ENCODE peak calls at places on chromosomes 6 and 20, in seven cellular contexts. N is neural progenitor cell; S is aorta; X is CD8-positive, alpha-beta T cell; T is DND-41; H is IMR-90; W is breast epithelium. C is an unnamed sample.

GRCh38 chr6:123777554-123777953 is 26.1 kb upstream of the NKAIN2 start:
- DNase-seq in T (no peak), S (no peak), H (peak; percentile 1), W (no peak), N (no peak), X (no peak), C (no peak)

GRCh38 chr20:34543457-34544056 is 15.0 kb upstream of the MAP1LC3A start:
- DNase-seq in X (no peak), H (no peak), S (no peak), N (no peak), W (no peak), T (no peak), C (no peak)

GRCh38 chr6:120826253-120826652 is 508.0 kb downstream of the TBC1D32 start:
- DNase-seq in H (no peak), T (peak; percentile 13), W (no peak), S (no peak), N (peak; percentile 47), X (no peak), C (peak; percentile 1)

GRCh38 chr6:42428326-42429041 is 23.2 kb downstream of the TRERF1 start:
- DNase-seq in N (peak; percentile 27), W (no peak), H (peak; percentile 21), X (peak; percentile 30), T (no peak), S (peak; percentile 61), C (peak; percentile 58)

GRCh38 chr6:37114612-37115011 is 55.3 kb upstream of the PIM1 start:
- DNase-seq in W (no peak), X (no peak), H (no peak), T (no peak), S (no peak), N (no peak), C (no peak)

GRCh38 chr20:23295934-23296333 is 54.7 kb upstream of the NXT1 start:
- DNase-seq in T (no peak), X (no peak), N (no peak), W (no peak), S (no peak), H (no peak), C (no peak)

GRCh38 chr20:3719046-3719445 is 6.6 kb upstream of the SIGLEC1 start:
- DNase-seq in T (no peak), S (no peak), N (no peak), X (no peak), H (no peak), W (no peak), C (no peak)

GRCh38 chr20:44646641-44647274 is 4.7 kb downstream of the ADA start:
- DNase-seq in N (no peak), T (peak; percentile 79), S (no peak), H (peak; percentile 77), W (no peak), X (no peak), C (peak; percentile 68)

GRCh38 chr6:113854531-113855499 is 2.3 kb upstream of the MARCKS start:
- DNase-seq in N (peak; percentile 94), T (no peak), H (peak; percentile 79), X (peak; percentile 14), W (peak; percentile 78), S (peak; percentile 86), C (no peak)

GRCh38 chr6:157228421-157229218 is 94.7 kb downstream of the TMEM242 start:
- DNase-seq in T (no peak), W (peak; percentile 48), X (no peak), H (no peak), N (peak; percentile 79), S (no peak), C (no peak)

GRCh38 chr6:50239853-50240252 is 190.1 kb upstream of the DEFB112 start:
- DNase-seq in X (no peak), N (no peak), W (no peak), T (no peak), S (no peak), H (no peak), C (no peak)

DNA sequence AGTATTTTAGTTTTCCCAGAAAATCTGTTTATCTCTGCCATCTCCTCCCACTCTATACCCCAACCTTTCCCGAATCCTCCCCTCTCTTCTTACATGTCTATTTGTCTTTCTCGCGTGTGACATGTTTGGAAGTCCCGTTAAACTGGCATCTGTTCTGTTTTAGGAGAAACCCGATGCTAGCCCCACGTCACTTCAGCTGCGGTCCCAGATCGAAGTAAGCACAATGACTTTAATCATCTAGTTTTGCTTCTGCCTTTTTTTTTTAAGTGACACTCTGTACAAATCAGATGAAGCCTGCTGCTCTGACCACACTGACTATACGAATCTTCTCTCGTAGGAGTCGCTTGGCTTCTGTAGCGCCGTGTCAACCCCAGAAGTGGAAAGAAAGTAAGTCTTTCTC is 97.4 kb downstream of the SASH1 start:
- DNase-seq in H (no peak), S (no peak), N (no peak), W (no peak), T (no peak), X (no peak), C (no peak)
- H3K4me1 ChIP-seq in H (peaks cover 12% of the 10 kb centered on the region), S (peaks cover 11% of the 10 kb centered on the region), N (peaks cover 5% of the 10 kb centered on the region), W (no peaks in the 10 kb centered on the region), T (no peaks in the 10 kb centered on the region), X (no peaks in the 10 kb centered on the region), C (no peaks in the 10 kb centered on the region)

GRCh38 chr6:24858154-24858801 is 59.6 kb upstream of the ARMH2 start:
- DNase-seq in T (no peak), N (no peak), W (no peak), S (no peak), X (peak; percentile 37), H (no peak), C (no peak)
- H3K36me3 ChIP-seq in T (peaks cover 66% of the 10 kb centered on the region), N (no peaks in the 10 kb centered on the region), W (no peaks in the 10 kb centered on the region), S (no peaks in the 10 kb centered on the region), X (peaks cover 72% of the 10 kb centered on the region), H (peaks cover 28% of the 10 kb centered on the region), C (peaks cover 89% of the 10 kb centered on the region)

GRCh38 chr6:163738304-163738703 is 323.8 kb downstream of the QKI start:
- DNase-seq in T (no peak), W (no peak), S (no peak), H (no peak), N (no peak), X (no peak), C (no peak)
- H3K4me1 ChIP-seq in T (no peaks in the 10 kb centered on the region), W (no peaks in the 10 kb centered on the region), S (no peaks in the 10 kb centered on the region), H (peaks cover 4% of the 10 kb centered on the region), N (no peaks in the 10 kb centered on the region), X (no peaks in the 10 kb centered on the region), C (no peaks in the 10 kb centered on the region)

GRCh38 chr6:40249935-40250334 is 315.7 kb upstream of the MOCS1 start:
- DNase-seq in X (no peak), S (no peak), T (no peak), W (no peak), H (no peak), N (no peak), C (no peak)
- H3K36me3 ChIP-seq in X (no peaks in the 10 kb centered on the region), S (no peaks in the 10 kb centered on the region), T (no peaks in the 10 kb centered on the region), W (no peaks in the 10 kb centered on the region), H (no peaks in the 10 kb centered on the region), N (no peaks in the 10 kb centered on the region), C (no peaks in the 10 kb centered on the region)

DNA sequence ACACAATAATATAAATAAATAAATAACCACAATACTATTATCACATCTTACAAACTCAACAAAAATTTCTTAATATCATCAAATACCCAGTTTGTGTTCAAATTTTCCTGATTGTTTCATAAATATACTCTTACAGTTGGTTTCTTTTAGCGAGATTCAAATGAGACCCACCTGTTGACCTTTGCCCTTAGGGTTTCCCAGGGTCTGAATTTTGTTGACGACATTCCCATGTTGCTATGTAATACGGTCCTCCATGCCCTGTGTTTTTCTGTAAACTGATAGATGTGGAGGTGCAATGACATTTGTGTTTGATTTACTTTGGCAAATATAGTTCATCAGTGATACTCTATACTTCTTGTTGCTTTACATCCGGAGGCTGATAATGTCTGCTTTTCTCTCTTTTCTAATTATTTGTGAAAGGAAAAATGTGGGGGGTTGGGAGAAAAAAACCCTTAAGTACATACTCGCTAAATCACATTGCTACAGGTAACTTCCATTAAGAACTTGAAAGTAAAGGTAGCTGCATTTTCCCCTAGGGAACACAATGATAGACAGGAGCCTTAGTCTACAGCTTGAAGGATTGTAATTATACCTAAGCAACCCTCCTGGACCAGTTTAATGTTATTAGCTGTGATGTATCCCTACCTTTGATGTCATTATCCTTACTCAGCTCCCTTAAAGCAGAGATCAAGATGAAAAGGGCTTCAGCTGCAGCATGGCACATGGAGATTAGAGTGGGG is 6.6 kb downstream of the MOG start:
- DNase-seq in N (no peak), W (no peak), H (no peak), T (no peak), S (no peak), X (no peak), C (no peak)
- H3K4me1 ChIP-seq in N (peaks cover 44% of the 10 kb centered on the region), W (no peaks in the 10 kb centered on the region), H (no peaks in the 10 kb centered on the region), T (no peaks in the 10 kb centered on the region), S (no peaks in the 10 kb centered on the region), X (no peaks in the 10 kb centered on the region), C (no peaks in the 10 kb centered on the region)